ENCODE peak calls at places on chromosomes 3 and 15, in six cellular contexts. O is H1, H is GM12878, R is K562, Y is HL-60, K is SK-N-SH. T is an unnamed sample.

GRCh38 chr15:90750186-90750585 is 33.0 kb downstream of the BLM start:
- DNase-seq in K (no peak), Y (peak; percentile 76), R (no peak), H (no peak), O (no peak), T (no peak)

GRCh38 chr3:64902991-64903390 is 215.2 kb upstream of the ADAMTS9 start:
- DNase-seq in O (no peak), H (no peak), K (no peak), R (no peak), Y (no peak), T (no peak)

GRCh38 chr3:196517919-196518318 is 2.8 kb upstream of the SMCO1 start:
- DNase-seq in H (no peak), R (no peak), Y (no peak), O (no peak), K (no peak), T (no peak)

GRCh38 chr15:59491062-59491461 is 53.1 kb downstream of the FAM81A start:
- DNase-seq in Y (no peak), K (no peak), H (no peak), R (no peak), O (no peak), T (no peak)

GRCh38 chr3:31135546-31135945 is 241.1 kb upstream of the GADL1 start:
- DNase-seq in H (no peak), R (no peak), O (no peak), K (no peak), Y (no peak), T (no peak)

GRCh38 chr15:69786136-69786701 is 311.5 kb downstream of the TLE3 start:
- DNase-seq in K (no peak), R (no peak), O (no peak), Y (no peak), H (no peak), T (no peak)

GRCh38 chr15:61038387-61038786 is 190.7 kb downstream of the RORA start:
- DNase-seq in H (no peak), Y (no peak), R (no peak), K (peak; percentile 13), O (no peak), T (no peak)

GRCh38 chr3:127222664-127223063 is 29.7 kb downstream of the PRR23E start:
- DNase-seq in Y (no peak), O (no peak), H (no peak), K (no peak), R (no peak), T (no peak)

GRCh38 chr15:83109532-83109931 is 2.1 kb downstream of the TM6SF1 start:
- DNase-seq in Y (peak; percentile 2), H (no peak), R (no peak), O (no peak), K (no peak), T (no peak)

GRCh38 chr15:67065531-67066005 is at the start of gene SMAD3:
- DNase-seq in Y (peak; percentile 90), R (no peak), K (peak; percentile 94), O (peak; percentile 84), H (no peak), T (peak; percentile 86)

GRCh38 chr3:8983591-8983990 is 20.3 kb upstream of the RAD18 start:
- DNase-seq in K (no peak), Y (no peak), H (no peak), R (no peak), O (no peak), T (no peak)

GRCh38 chr3:156840826-156841689 is 14.9 kb downstream of the LEKR1 start:
- DNase-seq in K (no peak), H (no peak), O (no peak), Y (no peak), R (no peak), T (no peak)

GRCh38 chr3:197736010-197736490 is 654 bp downstream of the RUBCN start:
- DNase-seq in O (peak; percentile 50), R (peak; percentile 29), H (no peak), K (peak; percentile 77), Y (peak; percentile 18), T (no peak)

GRCh38 chr3:183385698-183386590 is 42.5 kb downstream of the MCF2L2 start:
- DNase-seq in K (peak; percentile 47), Y (peak; percentile 68), R (peak; percentile 60), H (no peak), O (peak; percentile 72), T (peak; percentile 47)

GRCh38 chr15:59892995-59893394 is 111.1 kb upstream of the FOXB1 start:
- DNase-seq in Y (no peak), H (no peak), R (no peak), K (no peak), O (no peak), T (no peak)

GRCh38 chr3:34364345-34364744 is 565.9 kb downstream of the PDCD6IP start:
- DNase-seq in O (no peak), Y (no peak), K (no peak), H (peak; percentile 21), R (no peak), T (no peak)

GRCh38 chr15:101528917-101529299 is 39.4 kb upstream of the PCSK6 start:
- DNase-seq in K (peak; percentile 5), H (no peak), O (peak; percentile 39), Y (no peak), R (no peak), T (no peak)

GRCh38 chr3:146469206-146470017 is at the start of gene PLSCR2:
- DNase-seq in R (peak; percentile 85), Y (no peak), H (peak; percentile 8), O (peak; percentile 82), K (peak; percentile 40), T (no peak)
- TF ChIP-seq GABPA in R (peak; percentile 49), Y (no peak), H (no peak), O (no peak), K (no peak), T (no peak)

DNA sequence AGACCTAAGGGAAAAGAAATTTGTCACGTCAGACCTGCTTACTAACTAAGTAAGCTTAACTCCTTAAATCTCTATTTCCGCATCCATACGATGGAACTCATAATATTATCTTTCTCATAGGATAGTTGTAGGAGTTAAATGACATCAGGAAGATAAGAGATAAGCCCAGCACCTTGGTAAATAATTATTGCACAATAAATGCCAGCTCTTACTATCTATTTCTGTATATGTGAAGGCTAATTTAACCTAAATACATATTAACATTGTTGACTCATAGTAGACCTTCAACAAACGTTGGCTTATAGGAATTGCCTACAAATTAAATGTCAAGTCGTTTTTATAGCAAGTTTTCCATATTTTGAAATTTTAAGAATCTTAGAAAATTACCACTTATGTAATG is 709.0 kb downstream of the CADM2 start:
- DNase-seq in K (no peak), H (no peak), O (no peak), R (no peak), Y (no peak), T (no peak)
- TF ChIP-seq GABPA in K (no peak), H (no peak), O (no peak), R (no peak), Y (no peak), T (no peak)

GRCh38 chr3:43894176-43895049 is 203.7 kb downstream of the ABHD5 start:
- DNase-seq in O (peak; percentile 75), Y (peak; percentile 9), K (no peak), H (no peak), R (peak; percentile 63), T (no peak)
- TF ChIP-seq GABPA in O (no peak), Y (no peak), K (no peak), H (no peak), R (no peak), T (no peak)

GRCh38 chr15:42732095-42732827 is 4.7 kb downstream of the CDAN1 start:
- DNase-seq in O (no peak), R (no peak), Y (no peak), K (no peak), H (no peak), T (no peak)
- TF ChIP-seq GABPA in O (no peak), R (no peak), Y (no peak), K (no peak), H (no peak), T (no peak)

GRCh38 chr3:116057403-116058006 is 387.8 kb downstream of the LSAMP start:
- DNase-seq in O (no peak), Y (no peak), H (no peak), R (no peak), K (no peak), T (no peak)
- TF ChIP-seq GABPA in O (no peak), Y (no peak), H (no peak), R (no peak), K (no peak), T (no peak)

DNA sequence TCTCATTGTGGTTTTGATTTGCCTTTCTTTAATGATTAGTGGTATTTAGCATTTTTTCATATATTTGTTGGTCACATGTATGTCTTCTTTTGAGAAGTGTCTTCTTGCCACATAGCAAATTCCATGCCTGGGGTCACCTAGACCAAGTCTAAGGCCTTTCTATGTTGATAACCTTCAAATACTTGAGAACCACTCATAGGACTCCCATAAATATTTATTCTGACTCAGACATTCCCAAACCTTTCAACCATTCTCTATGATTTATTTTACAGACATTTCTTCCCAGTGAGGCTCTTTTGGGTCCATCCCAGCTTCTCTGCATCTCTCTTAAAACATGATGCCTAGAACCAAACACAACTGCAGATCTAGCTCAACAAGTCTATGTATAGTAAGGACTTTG is 69.2 kb downstream of the ATP8B4 start:
- DNase-seq in R (no peak), K (no peak), H (no peak), Y (no peak), O (no peak), T (no peak)
- TF ChIP-seq GABPA in R (no peak), K (no peak), H (no peak), Y (no peak), O (no peak), T (no peak)

GRCh38 chr3:38782148-38782547 is 33.9 kb downstream of the SCN10A start:
- DNase-seq in K (peak; percentile 14), H (no peak), O (no peak), R (no peak), Y (peak; percentile 15), T (peak; percentile 30)
- TF ChIP-seq GABPA in K (no peak), H (no peak), O (no peak), R (no peak), Y (no peak), T (no peak)

GRCh38 chr15:63013052-63013808 is 29.3 kb upstream of the TPM1 start:
- DNase-seq in O (no peak), Y (no peak), K (no peak), H (no peak), R (no peak), T (no peak)
- TF ChIP-seq GABPA in O (no peak), Y (no peak), K (no peak), H (no peak), R (no peak), T (no peak)

GRCh38 chr3:145427355-145427754 is 733.6 kb downstream of the PLOD2 start:
- DNase-seq in H (no peak), K (no peak), O (no peak), R (no peak), Y (no peak), T (no peak)

GRCh38 chr3:145417678-145418077 is 743.3 kb downstream of the PLOD2 start:
- DNase-seq in O (no peak), K (no peak), R (no peak), Y (no peak), H (no peak), T (no peak)

GRCh38 chr3:145422541-145422940 is 738.4 kb downstream of the PLOD2 start:
- DNase-seq in H (no peak), O (no peak), Y (no peak), K (no peak), R (no peak), T (no peak)
- TF ChIP-seq GABPA in H (no peak), O (no peak), Y (no peak), K (no peak), R (no peak), T (no peak)

GRCh38 chr3:100057716-100058575 is 56.4 kb downstream of the FILIP1L start:
- DNase-seq in O (no peak), Y (no peak), R (no peak), K (no peak), H (no peak), T (peak; percentile 11)
- TF ChIP-seq GABPA in O (no peak), Y (no peak), R (no peak), K (no peak), H (no peak), T (no peak)